ENCODE peak calls at places on chromosomes 13 and 19, in eight cellular contexts. E, U, L, W, P, Q, O and A are unnamed samples.

GRCh38 chr19:58543826-58544590 is at the start of gene TRIM28:
- DNase-seq in O (peak; percentile 100), Q (peak; percentile 98), P (peak; percentile 99), L (peak; percentile 100), E (peak; percentile 99), U (peak; percentile 99), W (peak; percentile 97), A (peak; percentile 99)

GRCh38 chr19:56350416-56351045 is 35.9 kb upstream of the ZSCAN5A start:
- DNase-seq in O (peak; percentile 60), W (peak; percentile 63), U (peak; percentile 23), Q (peak; percentile 33), L (peak; percentile 75), P (peak; percentile 52), E (no peak), A (peak; percentile 29)

GRCh38 chr13:98201178-98201577 is 24.1 kb upstream of the RNF113B start:
- DNase-seq in L (no peak), W (no peak), P (no peak), U (no peak), E (no peak), O (no peak), Q (no peak), A (no peak)

GRCh38 chr19:55552620-55553019 is 7.3 kb upstream of the SBK3 start:
- DNase-seq in P (no peak), Q (no peak), U (peak; percentile 96), O (no peak), L (peak; percentile 17), E (no peak), W (peak; percentile 35), A (no peak)

GRCh38 chr13:60617863-60618733 is 221.1 kb downstream of the TDRD3 start:
- DNase-seq in P (peak; percentile 54), L (peak; percentile 67), U (peak; percentile 41), E (no peak), W (no peak), O (peak; percentile 80), Q (peak; percentile 22), A (no peak)

GRCh38 chr19:5017235-5017634 is 48.3 kb downstream of the KDM4B start:
- DNase-seq in O (no peak), Q (no peak), P (no peak), W (no peak), L (no peak), E (no peak), U (no peak), A (no peak)

GRCh38 chr19:20077791-20078463 is at the start of gene ZNF90:
- DNase-seq in U (peak; percentile 96), O (peak; percentile 99), Q (peak; percentile 95), P (peak; percentile 96), L (peak; percentile 23), W (peak; percentile 22), E (peak; percentile 86), A (peak; percentile 92)

GRCh38 chr19:35901854-35902661 is at the start of gene HCST:
- DNase-seq in U (peak; percentile 75), L (peak; percentile 51), O (no peak), P (no peak), W (no peak), E (peak; percentile 55), Q (no peak), A (peak; percentile 30)

GRCh38 chr13:113936166-113936565 is 37.7 kb downstream of the C13orf46 start:
- DNase-seq in W (no peak), P (no peak), Q (no peak), U (no peak), L (no peak), E (no peak), O (no peak), A (no peak)

GRCh38 chr13:97921146-97921776 is 32.2 kb upstream of the IPO5 start:
- DNase-seq in W (no peak), O (no peak), P (no peak), L (no peak), E (no peak), Q (no peak), U (no peak), A (no peak)

DNA sequence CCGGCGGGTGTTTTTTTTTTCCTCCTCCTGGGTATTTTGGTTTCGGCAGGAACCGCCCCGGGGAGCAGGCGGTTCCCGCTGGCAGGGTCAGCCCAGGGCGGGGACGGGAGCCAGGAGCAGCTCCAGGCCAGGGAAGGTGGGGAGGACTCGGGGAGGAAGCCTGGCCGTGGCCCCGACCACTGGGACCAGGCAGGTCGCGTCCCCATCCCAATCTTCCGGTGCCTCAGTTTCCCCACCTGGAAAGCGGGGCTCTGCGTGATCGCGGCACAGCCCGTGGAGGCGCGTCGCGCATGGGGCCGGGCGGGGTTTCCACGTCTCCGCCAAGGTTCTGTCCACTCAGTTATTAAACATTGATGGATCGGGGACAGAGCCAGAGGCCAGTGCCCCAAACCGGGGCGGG is 34.8 kb downstream of the IL12RB1 start:
- DNase-seq in L (no peak), P (no peak), W (no peak), Q (peak; percentile 45), U (no peak), E (no peak), O (no peak), A (no peak)
- H3K36me3 ChIP-seq in L (no peaks in the 10 kb centered on the region), P (no peaks in the 10 kb centered on the region), W (no peaks in the 10 kb centered on the region), Q (no peaks in the 10 kb centered on the region), U (no peaks in the 10 kb centered on the region), E (no peaks in the 10 kb centered on the region), O (no peaks in the 10 kb centered on the region), A (no peaks in the 10 kb centered on the region)

DNA sequence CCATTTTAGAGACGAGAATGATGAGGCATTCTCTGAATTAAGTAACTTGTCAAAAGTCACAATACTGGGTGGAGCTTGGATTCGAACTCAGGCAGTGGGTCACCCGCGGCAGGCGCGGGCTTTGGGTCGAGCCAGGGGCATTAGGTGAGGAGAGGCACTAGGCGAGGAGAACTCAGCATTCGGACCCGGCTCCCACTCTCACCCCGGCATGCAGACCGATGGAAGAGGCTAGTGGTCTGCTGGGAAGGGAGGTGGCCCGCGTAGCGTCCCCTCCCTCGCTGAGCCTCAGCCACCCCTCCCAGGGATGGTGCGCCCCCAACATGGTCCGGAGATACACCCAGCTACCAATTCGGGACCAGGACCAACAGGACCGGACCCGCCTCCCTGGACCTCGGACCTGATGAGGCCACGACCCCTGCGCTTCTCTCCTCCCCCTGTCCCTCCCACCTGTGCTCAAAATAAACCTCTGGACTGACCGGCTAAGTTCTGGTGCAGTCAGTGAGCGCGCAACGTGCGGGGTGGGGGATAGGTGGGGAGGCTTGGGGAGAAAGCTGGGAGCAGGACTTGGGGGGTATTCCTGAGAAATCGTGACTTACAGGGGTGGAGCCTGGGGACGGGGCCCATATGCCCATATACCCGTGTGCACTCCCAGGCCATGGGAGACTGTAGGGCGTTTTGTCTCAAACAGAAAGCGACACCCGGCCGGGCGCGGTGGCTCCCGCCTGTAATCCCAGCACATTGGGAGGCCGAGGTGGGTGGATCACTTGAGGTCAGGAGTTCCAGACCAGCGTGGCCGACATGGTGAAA is 1.3 kb upstream of the SNAPC2 start:
- DNase-seq in U (no peak), P (no peak), E (no peak), W (no peak), L (no peak), Q (no peak), O (no peak), A (no peak)
- H3K4me1 ChIP-seq in U (peaks cover 23% of the 10 kb centered on the region), P (peaks cover 20% of the 10 kb centered on the region), E (peaks cover 51% of the 10 kb centered on the region), W (peaks cover 10% of the 10 kb centered on the region), L (peaks cover 45% of the 10 kb centered on the region), Q (peaks cover 21% of the 10 kb centered on the region), O (peaks cover 2% of the 10 kb centered on the region), A (peaks cover 40% of the 10 kb centered on the region)

GRCh38 chr19:46385636-46386035 is 27.7 kb downstream of the CCDC8 start:
- DNase-seq in Q (peak; percentile 11), L (no peak), W (no peak), U (no peak), P (no peak), E (no peak), O (no peak), A (no peak)

GRCh38 chr19:46381746-46382345 is 31.5 kb downstream of the CCDC8 start:
- DNase-seq in O (no peak), U (no peak), E (no peak), P (no peak), W (no peak), Q (peak; percentile 14), L (no peak), A (no peak)

GRCh38 chr19:46383171-46383815 is 30.1 kb downstream of the CCDC8 start:
- DNase-seq in O (no peak), P (no peak), W (no peak), U (no peak), Q (peak; percentile 14), L (no peak), E (no peak), A (no peak)

GRCh38 chr19:46384396-46384795 is 29.0 kb downstream of the CCDC8 start:
- DNase-seq in U (no peak), Q (peak; percentile 12), L (no peak), W (no peak), O (no peak), P (no peak), E (no peak), A (no peak)

DNA sequence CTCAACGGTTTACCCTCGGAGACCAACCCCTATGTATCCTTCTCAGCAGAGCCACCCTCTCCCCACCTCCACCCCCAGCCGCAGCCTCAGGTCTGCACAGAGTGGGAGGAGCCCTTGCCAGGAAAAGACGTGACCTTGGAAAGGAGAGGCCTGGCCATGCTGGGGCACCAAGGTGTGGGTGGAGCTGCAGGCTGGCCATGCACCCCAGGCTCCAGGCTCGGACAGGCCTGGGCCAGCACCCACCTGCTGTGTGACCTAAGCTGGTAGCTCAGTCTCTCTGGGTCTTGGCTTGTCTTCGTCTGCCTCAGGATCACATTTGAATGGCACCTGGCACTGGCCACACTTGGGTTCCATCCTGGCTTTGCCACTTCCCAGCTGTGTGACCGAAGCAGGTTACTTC is 29.5 kb downstream of the CCDC8 start:
- DNase-seq in O (no peak), W (no peak), U (no peak), P (no peak), L (no peak), Q (peak; percentile 22), E (no peak), A (no peak)
- H3K36me3 ChIP-seq in O (peaks cover 12% of the 10 kb centered on the region), W (no peaks in the 10 kb centered on the region), U (peaks cover 25% of the 10 kb centered on the region), P (peaks cover 14% of the 10 kb centered on the region), L (peaks cover 81% of the 10 kb centered on the region), Q (peaks cover 86% of the 10 kb centered on the region), E (no peaks in the 10 kb centered on the region), A (peaks cover 48% of the 10 kb centered on the region)

GRCh38 chr19:44738161-44738535 is 10.4 kb upstream of the BCL3 start:
- DNase-seq in L (no peak), Q (no peak), O (no peak), W (no peak), U (no peak), P (no peak), E (no peak), A (no peak)
- H3K4me1 ChIP-seq in L (peaks cover 19% of the 10 kb centered on the region), Q (peaks cover 35% of the 10 kb centered on the region), O (peaks cover 3% of the 10 kb centered on the region), W (no peaks in the 10 kb centered on the region), U (peaks cover 7% of the 10 kb centered on the region), P (no peaks in the 10 kb centered on the region), E (peaks cover 41% of the 10 kb centered on the region), A (peaks cover 27% of the 10 kb centered on the region)

GRCh38 chr19:10984166-10984735 is 23.4 kb downstream of the SMARCA4 start:
- DNase-seq in P (no peak), W (no peak), L (no peak), E (no peak), O (no peak), Q (no peak), U (no peak), A (no peak)
- H3K36me3 ChIP-seq in P (peaks cover 15% of the 10 kb centered on the region), W (peaks cover 4% of the 10 kb centered on the region), L (peaks cover 47% of the 10 kb centered on the region), E (peaks cover 2% of the 10 kb centered on the region), O (peaks cover 12% of the 10 kb centered on the region), Q (peaks cover 52% of the 10 kb centered on the region), U (peaks cover 10% of the 10 kb centered on the region), A (no peaks in the 10 kb centered on the region)

GRCh38 chr19:45178262-45179062 is at the start of gene BLOC1S3:
- DNase-seq in Q (peak; percentile 100), P (peak; percentile 99), W (peak; percentile 99), U (peak; percentile 100), O (peak; percentile 100), E (peak; percentile 100), L (peak; percentile 100), A (peak; percentile 100)
- H3K4me1 ChIP-seq in Q (peaks cover 19% of the 10 kb centered on the region), P (peaks cover 5% of the 10 kb centered on the region), W (peaks cover 3% of the 10 kb centered on the region), U (peaks cover 3% of the 10 kb centered on the region), O (no peaks in the 10 kb centered on the region), E (peaks cover 15% of the 10 kb centered on the region), L (peaks cover 7% of the 10 kb centered on the region), A (peaks cover 34% of the 10 kb centered on the region)